ENCODE peak calls at places on chromosomes 2 and 18, in nine cellular contexts. A is choroid plexus epithelial cell; Z is cardiac muscle cell; E is HCT116; V is tibial artery; C is sigmoid colon; J is fibroblast of pulmonary artery; H is CD4-positive, alpha-beta T cell; O is endothelial cell. G is an unnamed sample.

GRCh38 chr18:49668583-49669290 is 106.9 kb downstream of the LIPG start:
- DNase-seq in A (peak), Z (peak), E (no peak), V (no peak), C (peak), J (peak), H (no peak), O (no peak), G (no peak)

GRCh38 chr2:120824246-120824645 is 88.6 kb downstream of the GLI2 start:
- DNase-seq in A (no peak), Z (no peak), E (no peak), V (no peak), C (no peak), J (no peak), H (no peak), O (no peak), G (no peak)

GRCh38 chr2:145066151-145066661 is 546.3 kb upstream of the ZEB2 start:
- DNase-seq in A (peak), Z (peak), E (no peak), V (no peak), C (no peak), J (peak), H (no peak), O (no peak), G (no peak)

GRCh38 chr2:128783896-128784295 is 465.2 kb upstream of the HS6ST1 start:
- DNase-seq in A (no peak), Z (no peak), E (no peak), V (peak), C (peak), J (no peak), H (no peak), O (no peak), G (no peak)

GRCh38 chr2:18896106-18896505 is 306.7 kb upstream of the NT5C1B start:
- DNase-seq in A (peak), Z (peak), E (no peak), V (no peak), C (no peak), J (peak), H (no peak), O (no peak), G (no peak)

GRCh38 chr2:84768840-84769239 is 112.0 kb downstream of the TRABD2A start:
- DNase-seq in A (no peak), Z (no peak), E (no peak), V (no peak), C (no peak), J (no peak), H (no peak), O (no peak), G (no peak)

GRCh38 chr2:197514754-197515153 is 1.1 kb upstream of the MOB4 start:
- DNase-seq in A (no peak), Z (no peak), E (no peak), V (no peak), C (no peak), J (no peak), H (no peak), O (no peak), G (no peak)

GRCh38 chr2:135256531-135257258 is 204.6 kb downstream of the RAB3GAP1 start:
- DNase-seq in A (no peak), Z (no peak), E (no peak), V (no peak), C (no peak), J (peak), H (no peak), O (no peak), G (no peak)

GRCh38 chr2:42905341-42906114 is 113.1 kb upstream of the HAAO start:
- DNase-seq in A (peak), Z (peak), E (no peak), V (no peak), C (peak), J (no peak), H (no peak), O (no peak), G (peak)

GRCh38 chr18:40867452-40867851 is 1087.6 kb upstream of the PIK3C3 start:
- DNase-seq in A (peak), Z (peak), E (no peak), V (no peak), C (no peak), J (peak), H (no peak), O (no peak), G (no peak)

GRCh38 chr2:170218456-170218855 is 40.5 kb downstream of the MYO3B start:
- DNase-seq in A (no peak), Z (no peak), E (no peak), V (no peak), C (no peak), J (no peak), H (no peak), O (no peak), G (no peak)

GRCh38 chr2:223084873-223085272 is 32.9 kb downstream of the KCNE4 start:
- DNase-seq in A (no peak), Z (no peak), E (no peak), V (no peak), C (peak), J (no peak), H (no peak), O (no peak), G (peak)

GRCh38 chr2:96320326-96321229 is 4.5 kb upstream of the ITPRIPL1 start:
- DNase-seq in A (no peak), Z (no peak), E (no peak), V (no peak), C (no peak), J (no peak), H (no peak), O (no peak), G (no peak)

GRCh38 chr2:237293966-237294365 is 120.0 kb downstream of the COL6A3 start:
- DNase-seq in A (no peak), Z (peak), E (no peak), V (no peak), C (no peak), J (no peak), H (no peak), O (no peak), G (no peak)

GRCh38 chr18:2303517-2304238 is 267.6 kb downstream of the METTL4 start:
- DNase-seq in A (peak), Z (peak), E (no peak), V (no peak), C (no peak), J (peak), H (no peak), O (no peak), G (no peak)

GRCh38 chr2:104584393-104584792 is 269.5 kb upstream of the POU3F3 start:
- DNase-seq in A (no peak), Z (no peak), E (no peak), V (no peak), C (no peak), J (no peak), H (no peak), O (no peak), G (no peak)

GRCh38 chr2:130806370-130806769 is 30.3 kb upstream of the ARHGEF4 start:
- DNase-seq in A (peak), Z (no peak), E (no peak), V (no peak), C (no peak), J (no peak), H (no peak), O (no peak), G (no peak)

GRCh38 chr2:109376115-109376514 is 237.7 kb downstream of the SEPTIN10 start:
- DNase-seq in A (no peak), Z (no peak), E (no peak), V (peak), C (peak), J (peak), H (no peak), O (peak), G (no peak)

GRCh38 chr18:55084546-55084945 is 125.3 kb upstream of the CCDC68 start:
- DNase-seq in A (no peak), Z (no peak), E (no peak), V (no peak), C (no peak), J (no peak), H (no peak), O (no peak), G (no peak)

GRCh38 chr2:119349289-119349688 is 17.3 kb downstream of the C2orf76 start:
- DNase-seq in A (no peak), Z (no peak), E (no peak), V (no peak), C (no peak), J (no peak), H (no peak), O (no peak), G (no peak)

GRCh38 chr2:127597984-127598380 is 48.0 kb upstream of the GPR17 start:
- DNase-seq in A (peak), Z (no peak), E (no peak), V (no peak), C (no peak), J (peak), H (no peak), O (no peak), G (no peak)

GRCh38 chr2:32783933-32784332 is 156.1 kb downstream of the TTC27 start:
- DNase-seq in A (no peak), Z (no peak), E (no peak), V (no peak), C (no peak), J (no peak), H (no peak), O (no peak), G (no peak)

GRCh38 chr18:59008302-59008974 is 131.2 kb upstream of the SEC11C start:
- DNase-seq in A (peak), Z (peak), E (peak), V (no peak), C (no peak), J (peak), H (no peak), O (no peak), G (no peak)

GRCh38 chr2:9060819-9061218 is 57.3 kb upstream of the MBOAT2 start:
- DNase-seq in A (peak), Z (no peak), E (no peak), V (no peak), C (no peak), J (no peak), H (no peak), O (no peak), G (no peak)

GRCh38 chr2:206112108-206112507 is 26.1 kb upstream of the INO80D start:
- DNase-seq in A (no peak), Z (no peak), E (no peak), V (no peak), C (no peak), J (no peak), H (no peak), O (no peak), G (no peak)

GRCh38 chr2:32452338-32453064 is 95.7 kb downstream of the BIRC6 start:
- DNase-seq in A (no peak), Z (no peak), E (no peak), V (no peak), C (no peak), J (no peak), H (no peak), O (no peak), G (no peak)

GRCh38 chr2:160214461-160215055 is 14.5 kb upstream of the ITGB6 start:
- DNase-seq in A (peak), Z (peak), E (no peak), V (no peak), C (no peak), J (peak), H (no peak), O (no peak), G (no peak)

GRCh38 chr18:25896178-25896780 is 194.1 kb downstream of the SS18 start:
- DNase-seq in A (peak), Z (peak), E (peak), V (no peak), C (no peak), J (peak), H (peak), O (peak), G (peak)

GRCh38 chr2:109466674-109467575 is 146.8 kb downstream of the SEPTIN10 start:
- DNase-seq in A (peak), Z (no peak), E (no peak), V (peak), C (peak), J (peak), H (no peak), O (no peak), G (no peak)

GRCh38 chr2:159290289-159290907 is 3.9 kb upstream of the WDSUB1 start:
- DNase-seq in A (peak), Z (peak), E (peak), V (peak), C (no peak), J (peak), H (no peak), O (no peak), G (no peak)

DNA sequence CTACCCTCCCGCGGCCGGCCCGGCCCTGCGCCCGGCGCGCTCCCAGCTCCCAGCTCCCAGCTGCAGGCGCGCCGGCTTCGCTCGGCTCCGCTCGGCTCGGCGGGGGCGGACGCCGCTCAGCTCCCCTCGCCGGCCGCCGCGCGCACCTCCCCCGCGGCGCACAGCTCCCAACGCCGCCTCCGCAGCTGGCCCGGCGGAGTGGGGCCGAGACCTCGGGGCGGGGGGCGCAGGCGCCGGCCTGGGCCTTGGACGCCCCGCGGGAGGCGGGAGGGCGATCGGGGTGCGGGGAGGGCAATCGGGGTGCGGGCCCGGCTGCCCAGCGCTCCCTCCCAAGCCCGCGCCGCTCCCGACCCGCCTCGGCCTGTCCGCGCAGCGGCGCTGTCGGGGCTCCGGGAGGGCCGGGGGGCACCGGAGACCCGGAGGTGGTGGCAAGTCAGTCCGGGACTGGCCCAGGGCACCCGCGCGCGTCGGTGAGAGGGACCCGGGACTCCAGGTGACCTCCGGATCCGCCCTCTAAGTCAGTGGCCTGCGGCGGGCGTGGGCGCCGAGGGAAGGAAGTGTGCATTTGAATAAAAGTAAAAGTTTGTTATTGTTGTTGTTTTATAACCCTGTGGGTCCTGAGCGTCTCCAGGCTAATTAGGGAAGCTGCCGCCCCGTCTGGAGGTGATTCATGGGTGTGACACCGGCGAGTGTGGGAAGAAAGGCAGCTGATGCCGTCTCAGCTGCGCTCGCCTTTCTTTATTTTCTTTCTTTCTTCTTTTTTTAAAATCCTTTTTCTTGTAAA is at the start of gene CRACDL:
- DNase-seq in A (peak), Z (peak), E (no peak), V (no peak), C (no peak), J (no peak), H (no peak), O (peak), G (peak)
- TF ChIP-seq CTCF in A (no peak), Z (no peak), E (no peak), V (no peak), C (no peak), J (no peak), H (no peak), O (no peak), G (peak)

GRCh38 chr18:34734048-34734447 is 23.9 kb downstream of the DTNA start:
- DNase-seq in A (no peak), Z (no peak), E (no peak), V (no peak), C (no peak), J (no peak), H (no peak), O (no peak), G (no peak)

GRCh38 chr18:34726286-34727004 is 16.3 kb downstream of the DTNA start:
- DNase-seq in A (no peak), Z (no peak), E (no peak), V (no peak), C (no peak), J (no peak), H (no peak), O (no peak), G (no peak)

GRCh38 chr18:34730774-34731173 is 20.7 kb downstream of the DTNA start:
- DNase-seq in A (no peak), Z (peak), E (no peak), V (no peak), C (no peak), J (no peak), H (no peak), O (no peak), G (no peak)

GRCh38 chr18:34729740-34730338 is 19.7 kb downstream of the DTNA start:
- DNase-seq in A (peak), Z (no peak), E (no peak), V (peak), C (no peak), J (no peak), H (no peak), O (no peak), G (no peak)

DNA sequence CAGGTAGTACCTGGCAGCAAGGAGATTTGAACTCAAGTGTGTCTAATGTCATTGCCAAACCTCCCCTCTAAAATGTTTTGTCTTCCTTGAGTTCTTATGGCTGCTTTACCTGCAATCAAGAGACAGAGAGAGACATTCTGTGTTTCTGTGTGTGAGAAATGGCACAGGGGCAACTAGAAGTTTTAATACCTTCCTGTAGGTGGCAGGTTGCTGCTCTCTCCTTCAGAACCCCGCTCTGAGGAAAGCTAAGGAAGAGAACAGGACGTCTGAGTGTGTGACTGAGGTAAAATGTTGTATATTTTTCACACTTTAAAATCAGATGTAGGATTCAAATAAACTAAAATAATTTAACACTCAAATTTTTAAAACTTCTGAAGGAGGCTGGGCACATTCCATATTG is 19.2 kb downstream of the DTNA start:
- DNase-seq in A (peak), Z (peak), E (peak), V (no peak), C (no peak), J (peak), H (no peak), O (peak), G (peak)
- TF ChIP-seq CTCF in A (peak), Z (peak), E (peak), V (peak), C (peak), J (peak), H (no peak), O (peak), G (peak)

DNA sequence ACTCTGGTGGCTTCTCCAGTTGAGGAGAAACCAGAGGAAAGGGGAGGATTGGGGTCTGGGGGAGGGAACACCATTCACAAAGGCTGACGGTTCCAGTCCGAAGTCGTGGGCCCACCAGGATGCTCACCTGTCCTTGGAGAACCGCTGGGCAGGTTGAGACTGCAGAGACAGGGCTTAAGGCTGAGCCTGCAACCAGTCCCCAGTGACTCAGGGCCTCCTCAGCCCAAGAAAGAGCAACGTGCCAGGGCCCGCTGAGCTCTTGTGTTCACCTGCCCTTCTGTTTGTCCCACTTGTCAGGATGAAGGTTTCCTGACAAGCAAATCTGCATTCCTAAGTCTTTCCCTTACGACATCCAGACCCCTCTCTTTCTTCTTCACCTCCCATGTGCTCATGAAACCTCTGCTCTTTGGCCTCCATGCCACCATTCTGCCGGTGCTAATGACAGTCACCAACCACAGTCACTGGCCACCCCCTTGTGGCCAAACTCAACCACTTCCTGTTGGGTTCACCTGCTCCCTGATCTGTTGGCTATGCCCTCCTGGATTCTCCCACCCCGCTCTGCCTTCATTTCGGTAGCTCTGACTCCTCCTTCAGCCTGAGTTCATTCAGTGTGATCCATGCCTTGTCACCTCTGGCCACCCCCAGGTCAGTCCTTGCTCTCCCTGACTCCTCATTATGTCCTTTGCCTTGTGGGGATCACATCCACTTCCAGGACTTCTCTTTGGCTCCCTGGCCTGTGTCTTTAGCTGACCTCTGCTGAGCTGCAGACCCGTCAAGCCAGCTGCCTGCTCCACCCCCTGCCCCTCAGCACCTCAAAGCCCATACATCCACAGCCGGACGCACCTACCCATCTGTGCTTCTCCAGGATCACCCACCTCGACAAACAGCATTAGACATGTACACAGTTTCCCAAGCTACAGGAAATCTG is 17.6 kb downstream of the EMX1 start:
- DNase-seq in A (no peak), Z (no peak), E (peak), V (no peak), C (no peak), J (no peak), H (no peak), O (no peak), G (peak)
- TF ChIP-seq CTCF in A (peak), Z (no peak), E (peak), V (no peak), C (no peak), J (peak), H (no peak), O (peak), G (peak)

GRCh38 chr2:114729025-114729424 is 286.6 kb downstream of the DPP10 start:
- DNase-seq in A (no peak), Z (no peak), E (no peak), V (no peak), C (no peak), J (no peak), H (no peak), O (no peak), G (peak)
- TF ChIP-seq CTCF in A (no peak), Z (no peak), E (no peak), V (no peak), C (no peak), J (no peak), H (no peak), O (no peak), G (no peak)

GRCh38 chr2:172822585-172822984 is 86.9 kb downstream of the RAPGEF4 start:
- DNase-seq in A (no peak), Z (no peak), E (no peak), V (no peak), C (no peak), J (no peak), H (no peak), O (no peak), G (no peak)

GRCh38 chr2:172823451-172823850 is 87.8 kb downstream of the RAPGEF4 start:
- DNase-seq in A (peak), Z (no peak), E (no peak), V (no peak), C (no peak), J (no peak), H (no peak), O (no peak), G (no peak)

GRCh38 chr2:172819943-172820342 is 84.3 kb downstream of the RAPGEF4 start:
- DNase-seq in A (no peak), Z (no peak), E (no peak), V (no peak), C (no peak), J (no peak), H (no peak), O (no peak), G (no peak)

GRCh38 chr2:172817411-172817810 is 81.8 kb downstream of the RAPGEF4 start:
- DNase-seq in A (no peak), Z (no peak), E (no peak), V (no peak), C (no peak), J (no peak), H (no peak), O (no peak), G (no peak)

GRCh38 chr2:172821370-172822338 is 86.0 kb downstream of the RAPGEF4 start:
- DNase-seq in A (no peak), Z (peak), E (no peak), V (no peak), C (no peak), J (peak), H (no peak), O (no peak), G (no peak)
- TF ChIP-seq CTCF in A (no peak), Z (no peak), E (no peak), V (no peak), C (no peak), J (no peak), H (no peak), O (no peak), G (no peak)